ENCODE peak calls at places on chromosomes 4 and X, in seven cellular contexts. One of them, this sample, is unnamed.
A peak's percentile ranks its signal among the peaks of the same experiment; 100 is the strongest.

GRCh38 chr4:3114377-3114776 is 39.9 kb downstream of the HTT start:
- DNase-seq in GM12878: no peak
- DNase-seq in H1: no peak
- DNase-seq in SK-N-SH: no peak
- DNase-seq in K562: no peak
- DNase-seq in HCT116: no peak
- DNase-seq in HepG2: no peak
- DNase-seq in this sample: no peak

GRCh38 chr4:77586953-77587383 is 18.7 kb upstream of the CXCL13 start:
- DNase-seq in K562: no peak
- DNase-seq in SK-N-SH: no peak
- DNase-seq in HCT116: no peak
- DNase-seq in GM12878: peak; percentile 88
- DNase-seq in H1: no peak
- DNase-seq in HepG2: no peak
- DNase-seq in this sample: no peak

GRCh38 chrX:37487271-37487670 is 84.2 kb upstream of the LANCL3 start:
- DNase-seq in SK-N-SH: no peak
- DNase-seq in H1: no peak
- DNase-seq in HepG2: no peak
- DNase-seq in GM12878: no peak
- DNase-seq in HCT116: no peak
- DNase-seq in K562: no peak
- DNase-seq in this sample: no peak

GRCh38 chrX:112826020-112826419 is 14.6 kb downstream of the AMOT start:
- DNase-seq in H1: no peak
- DNase-seq in GM12878: no peak
- DNase-seq in HepG2: no peak
- DNase-seq in SK-N-SH: no peak
- DNase-seq in HCT116: no peak
- DNase-seq in K562: no peak
- DNase-seq in this sample: no peak

GRCh38 chrX:115719171-115719570 is 158.2 kb downstream of the PLS3 start:
- DNase-seq in K562: no peak
- DNase-seq in GM12878: no peak
- DNase-seq in H1: no peak
- DNase-seq in SK-N-SH: no peak
- DNase-seq in HCT116: no peak
- DNase-seq in HepG2: no peak
- DNase-seq in this sample: peak; percentile 9

GRCh38 chr4:2964077-2964471 is 703 bp downstream of the GRK4 start:
- DNase-seq in SK-N-SH: peak; percentile 62
- DNase-seq in H1: no peak
- DNase-seq in GM12878: no peak
- DNase-seq in HepG2: no peak
- DNase-seq in HCT116: no peak
- DNase-seq in K562: peak; percentile 46
- DNase-seq in this sample: no peak

GRCh38 chr4:36285784-36286480 is 4.5 kb downstream of the DTHD1 start:
- DNase-seq in HepG2: no peak
- DNase-seq in K562: no peak
- DNase-seq in HCT116: peak; percentile 15
- DNase-seq in GM12878: peak; percentile 93
- DNase-seq in SK-N-SH: no peak
- DNase-seq in H1: no peak
- DNase-seq in this sample: no peak

GRCh38 chrX:40734956-40735317 is 405 bp downstream of the MED14 start:
- DNase-seq in H1: no peak
- DNase-seq in HCT116: no peak
- DNase-seq in K562: no peak
- DNase-seq in HepG2: no peak
- DNase-seq in GM12878: no peak
- DNase-seq in SK-N-SH: no peak
- DNase-seq in this sample: no peak

GRCh38 chr4:7546809-7547367 is 112.2 kb upstream of the PSAPL1 start:
- DNase-seq in SK-N-SH: no peak
- DNase-seq in H1: no peak
- DNase-seq in HCT116: no peak
- DNase-seq in GM12878: no peak
- DNase-seq in K562: no peak
- DNase-seq in HepG2: no peak
- DNase-seq in this sample: no peak

GRCh38 chr4:44772340-44772739 is 46.0 kb upstream of the GNPDA2 start:
- DNase-seq in SK-N-SH: no peak
- DNase-seq in K562: no peak
- DNase-seq in GM12878: no peak
- DNase-seq in H1: no peak
- DNase-seq in HCT116: no peak
- DNase-seq in HepG2: no peak
- DNase-seq in this sample: no peak

GRCh38 chrX:689983-690382 is 59.4 kb downstream of the SHOX start:
- DNase-seq in K562: no peak
- DNase-seq in H1: no peak
- DNase-seq in GM12878: no peak
- DNase-seq in HCT116: no peak
- DNase-seq in HepG2: no peak
- DNase-seq in SK-N-SH: no peak
- DNase-seq in this sample: no peak

GRCh38 chr4:1608196-1608820 is 75.8 kb downstream of the FAM53A start:
- DNase-seq in GM12878: no peak
- DNase-seq in SK-N-SH: no peak
- DNase-seq in H1: no peak
- DNase-seq in HCT116: no peak
- DNase-seq in HepG2: no peak
- DNase-seq in K562: no peak
- DNase-seq in this sample: no peak

GRCh38 chrX:1836683-1837082 is 221.8 kb downstream of the ASMT start:
- DNase-seq in HCT116: no peak
- DNase-seq in HepG2: no peak
- DNase-seq in K562: no peak
- DNase-seq in SK-N-SH: no peak
- DNase-seq in GM12878: no peak
- DNase-seq in H1: no peak
- DNase-seq in this sample: no peak

GRCh38 chr4:107125496-107125895 is 89.4 kb upstream of the DKK2 start:
- DNase-seq in H1: no peak
- DNase-seq in GM12878: no peak
- DNase-seq in HepG2: no peak
- DNase-seq in HCT116: no peak
- DNase-seq in K562: no peak
- DNase-seq in SK-N-SH: no peak
- DNase-seq in this sample: no peak

GRCh38 chrX:45601052-45601451 is 400.4 kb upstream of the DIPK2B start:
- DNase-seq in H1: no peak
- DNase-seq in K562: no peak
- DNase-seq in HCT116: no peak
- DNase-seq in GM12878: no peak
- DNase-seq in SK-N-SH: no peak
- DNase-seq in HepG2: no peak
- DNase-seq in this sample: no peak

GRCh38 chr4:187415227-187415626 is 580.3 kb upstream of the ZFP42 start:
- DNase-seq in K562: no peak
- DNase-seq in SK-N-SH: no peak
- DNase-seq in HCT116: no peak
- DNase-seq in HepG2: no peak
- DNase-seq in GM12878: no peak
- DNase-seq in H1: no peak
- DNase-seq in this sample: no peak

GRCh38 chr4:159049780-159050375 is 53.0 kb upstream of the RAPGEF2 start:
- DNase-seq in K562: no peak
- DNase-seq in HCT116: no peak
- DNase-seq in GM12878: no peak
- DNase-seq in SK-N-SH: no peak
- DNase-seq in HepG2: no peak
- DNase-seq in H1: no peak
- DNase-seq in this sample: no peak

GRCh38 chr4:159046683-159047082 is 56.2 kb upstream of the RAPGEF2 start:
- DNase-seq in H1: no peak
- DNase-seq in K562: peak; percentile 20
- DNase-seq in SK-N-SH: no peak
- DNase-seq in HCT116: no peak
- DNase-seq in HepG2: peak; percentile 87
- DNase-seq in GM12878: no peak
- DNase-seq in this sample: no peak

GRCh38 chr4:159047478-159048165 is 55.3 kb upstream of the RAPGEF2 start:
- DNase-seq in K562: peak; percentile 15
- DNase-seq in H1: no peak
- DNase-seq in HCT116: no peak
- DNase-seq in SK-N-SH: no peak
- DNase-seq in HepG2: peak; percentile 25
- DNase-seq in GM12878: no peak
- DNase-seq in this sample: no peak

GRCh38 chr4:159045321-159045720 is 57.6 kb upstream of the RAPGEF2 start:
- DNase-seq in HCT116: no peak
- DNase-seq in GM12878: no peak
- DNase-seq in H1: no peak
- DNase-seq in K562: no peak
- DNase-seq in HepG2: no peak
- DNase-seq in SK-N-SH: no peak
- DNase-seq in this sample: no peak

DNA sequence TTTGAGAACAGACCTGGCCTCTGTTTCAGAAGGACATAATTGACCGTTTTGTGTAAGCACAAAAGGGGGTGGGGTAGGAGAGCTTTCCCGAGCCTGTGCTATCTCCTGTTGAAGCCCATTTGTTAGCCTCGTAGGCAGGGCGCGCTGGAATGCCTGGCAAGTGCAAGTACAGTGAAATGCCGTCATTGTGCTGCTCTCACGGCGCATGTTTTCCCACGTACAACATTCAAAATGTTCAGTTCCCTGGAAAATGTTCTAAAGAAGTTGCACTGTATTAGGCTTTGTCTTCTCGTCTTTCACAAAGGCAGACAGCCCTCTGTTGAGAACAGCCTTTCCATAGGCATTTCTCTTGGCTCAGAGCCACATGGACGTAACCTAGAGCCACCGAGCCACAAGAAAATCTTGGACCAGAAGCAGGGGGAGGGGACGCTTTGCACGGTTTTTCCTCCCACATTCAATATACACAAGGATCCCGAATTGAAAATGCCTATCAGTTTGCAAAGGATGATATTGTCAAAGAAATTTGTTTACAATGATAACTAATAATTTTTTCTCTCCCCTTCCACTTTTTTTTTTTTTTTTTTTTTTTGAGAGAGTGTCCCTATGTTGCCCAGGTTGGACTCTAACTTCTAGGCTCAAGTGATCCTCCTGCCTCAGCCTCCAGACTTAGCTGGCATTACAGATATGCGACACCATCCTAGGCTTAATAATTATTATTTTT is 54.6 kb upstream of the RAPGEF2 start:
- DNase-seq in SK-N-SH: peak; percentile 48
- DNase-seq in GM12878: no peak
- DNase-seq in H1: no peak
- DNase-seq in HepG2: peak; percentile 84
- DNase-seq in K562: peak; percentile 35
- DNase-seq in HCT116: no peak
- DNase-seq in this sample: peak; percentile 9
- TF ChIP-seq JUND in SK-N-SH: no peak
- TF ChIP-seq JUND in GM12878: no peak
- TF ChIP-seq JUND in H1: no peak
- TF ChIP-seq JUND in HepG2: no peak
- TF ChIP-seq JUND in K562: peak; percentile 49
- TF ChIP-seq JUND in HCT116: no peak
- TF ChIP-seq JUND in this sample: no peak

DNA sequence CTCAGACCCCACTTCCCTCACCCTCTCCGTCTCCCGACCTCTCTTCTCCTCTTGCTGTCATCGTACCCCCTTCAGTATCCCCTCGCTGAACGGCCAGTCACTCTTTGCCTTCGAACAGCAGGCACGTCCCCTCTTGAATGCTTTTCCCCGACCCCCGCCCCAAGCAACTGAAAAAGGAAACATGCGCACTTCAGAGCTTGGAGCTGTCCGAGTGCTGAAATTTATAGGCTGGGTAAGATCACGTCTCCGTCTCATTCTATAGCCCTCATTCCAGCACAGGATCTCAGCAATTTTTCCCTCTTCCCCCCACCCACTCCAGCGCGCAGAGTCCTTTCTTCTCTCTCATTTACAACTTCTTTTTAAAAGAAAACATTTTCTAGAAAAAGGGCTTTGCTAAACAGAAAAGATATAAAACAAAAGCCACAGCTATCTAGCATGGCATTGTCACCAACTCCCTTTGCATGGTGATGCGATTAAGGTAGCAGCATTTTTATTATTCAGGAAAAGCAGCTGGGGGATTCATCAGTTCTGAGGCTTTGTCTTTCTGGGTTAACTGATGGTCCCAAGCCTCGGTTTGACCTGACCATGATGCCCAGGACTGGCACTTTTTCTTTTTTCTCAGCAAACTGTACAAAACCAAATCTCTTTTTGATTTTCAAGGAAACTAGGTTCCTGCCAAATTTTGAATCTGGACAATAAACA is at the start of gene GLRA2:
- DNase-seq in HCT116: no peak
- DNase-seq in HepG2: peak; percentile 1
- DNase-seq in GM12878: no peak
- DNase-seq in H1: peak; percentile 56
- DNase-seq in SK-N-SH: no peak
- DNase-seq in K562: no peak
- DNase-seq in this sample: peak; percentile 16
- TF ChIP-seq JUND in HCT116: no peak
- TF ChIP-seq JUND in HepG2: no peak
- TF ChIP-seq JUND in GM12878: no peak
- TF ChIP-seq JUND in H1: no peak
- TF ChIP-seq JUND in SK-N-SH: no peak
- TF ChIP-seq JUND in K562: no peak
- TF ChIP-seq JUND in this sample: no peak

GRCh38 chr4:118281611-118282442 is 71.0 kb downstream of the PRSS12 start:
- DNase-seq in HepG2: peak; percentile 18
- DNase-seq in GM12878: no peak
- DNase-seq in H1: no peak
- DNase-seq in HCT116: no peak
- DNase-seq in SK-N-SH: no peak
- DNase-seq in K562: no peak
- DNase-seq in this sample: no peak
- TF ChIP-seq JUND in HepG2: no peak
- TF ChIP-seq JUND in GM12878: no peak
- TF ChIP-seq JUND in H1: no peak
- TF ChIP-seq JUND in HCT116: no peak
- TF ChIP-seq JUND in SK-N-SH: peak; percentile 22
- TF ChIP-seq JUND in K562: no peak
- TF ChIP-seq JUND in this sample: no peak

DNA sequence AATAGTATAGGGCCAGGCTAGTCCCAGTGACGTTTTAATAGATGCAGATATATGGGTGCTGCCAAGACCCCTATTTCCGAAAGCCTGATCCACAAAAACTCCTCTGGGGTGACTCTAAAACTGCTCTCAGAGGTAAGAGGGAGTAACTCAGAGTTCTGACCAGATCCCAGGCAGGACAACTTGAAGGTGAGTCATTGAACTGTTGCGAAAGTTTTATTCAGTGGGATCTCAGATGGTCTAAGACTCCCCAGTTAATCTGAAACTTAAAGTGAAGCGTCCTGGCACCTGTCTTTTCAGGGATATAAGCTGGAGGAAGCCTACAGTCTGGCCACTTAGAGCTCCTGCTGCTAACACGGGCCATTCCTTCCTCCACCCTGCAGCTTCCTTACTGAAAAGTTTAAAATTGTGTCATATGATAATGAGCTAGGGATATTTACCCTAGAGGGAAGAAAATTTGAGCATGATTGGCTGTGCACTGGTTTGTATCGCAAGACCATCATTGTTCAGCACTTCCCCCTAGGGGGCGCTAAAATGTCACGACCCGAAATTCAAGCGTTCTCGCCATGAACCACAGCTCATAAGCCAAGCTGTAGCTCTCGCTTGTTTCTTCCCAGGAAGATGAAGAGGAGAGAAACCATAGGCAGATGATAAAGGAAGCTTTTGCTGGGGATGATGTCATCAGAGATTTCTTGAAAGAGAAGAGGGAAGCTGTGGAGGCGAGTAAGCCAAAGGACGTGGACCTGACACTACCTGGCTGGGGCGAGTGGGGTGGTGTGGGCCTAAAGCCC is 19.5 kb downstream of the UTP14A start:
- DNase-seq in H1: peak; percentile 71
- DNase-seq in GM12878: no peak
- DNase-seq in SK-N-SH: peak; percentile 69
- DNase-seq in HepG2: peak; percentile 34
- DNase-seq in HCT116: peak; percentile 44
- DNase-seq in K562: peak; percentile 45
- DNase-seq in this sample: no peak
- TF ChIP-seq JUND in H1: no peak
- TF ChIP-seq JUND in GM12878: no peak
- TF ChIP-seq JUND in SK-N-SH: no peak
- TF ChIP-seq JUND in HepG2: no peak
- TF ChIP-seq JUND in HCT116: no peak
- TF ChIP-seq JUND in K562: peak; percentile 32
- TF ChIP-seq JUND in this sample: no peak

This sample was measured in T47D.